ENCODE peak calls at places on chromosome 17, in six cellular contexts. F, S, Q, N, H and Z are unnamed samples.

GRCh38 chr17:78357177-78357586 is 2.7 kb downstream of the SOCS3 start:
- DNase-seq in F (no peak), S (no peak), Q (no peak), N (peak; percentile 50), H (peak; percentile 58), Z (no peak)

GRCh38 chr17:27549251-27549919 is 81.6 kb upstream of the LGALS9 start:
- DNase-seq in F (no peak), S (no peak), Q (peak; percentile 37), N (peak; percentile 87), H (peak; percentile 60), Z (no peak)

GRCh38 chr17:40915721-40916256 is 21.7 kb downstream of the KRT23 start:
- DNase-seq in F (no peak), S (no peak), Q (no peak), N (no peak), H (no peak), Z (no peak)

GRCh38 chr17:2853722-2854580 is 57.7 kb downstream of the RAP1GAP2 start:
- DNase-seq in F (no peak), S (no peak), Q (no peak), N (peak; percentile 82), H (peak; percentile 36), Z (no peak)

GRCh38 chr17:69314246-69315030 is 12.5 kb downstream of the ABCA5 start:
- DNase-seq in F (no peak), S (no peak), Q (no peak), N (no peak), H (no peak), Z (peak; percentile 38)

GRCh38 chr17:19376799-19377198 is 1.5 kb upstream of the MAPK7 start:
- DNase-seq in F (no peak), S (no peak), Q (no peak), N (no peak), H (no peak), Z (no peak)

GRCh38 chr17:46878055-46878454 is 26.7 kb downstream of the WNT9B start:
- DNase-seq in F (no peak), S (peak; percentile 33), Q (peak; percentile 36), N (no peak), H (peak; percentile 55), Z (no peak)

GRCh38 chr17:68579194-68579900 is 21.8 kb downstream of the FAM20A start:
- DNase-seq in F (no peak), S (no peak), Q (no peak), N (no peak), H (no peak), Z (no peak)

GRCh38 chr17:7508846-7509245 is 24.7 kb downstream of the POLR2A start:
- DNase-seq in F (no peak), S (no peak), Q (no peak), N (no peak), H (no peak), Z (no peak)

GRCh38 chr17:10733666-10734065 is 3.8 kb upstream of the TMEM220 start:
- DNase-seq in F (no peak), S (no peak), Q (no peak), N (no peak), H (no peak), Z (no peak)

GRCh38 chr17:60356947-60357346 is 35.0 kb downstream of the USP32 start:
- DNase-seq in F (no peak), S (no peak), Q (no peak), N (peak; percentile 13), H (no peak), Z (no peak)

GRCh38 chr17:32350662-32351418 is 883 bp downstream of the ZNF207 start:
- DNase-seq in F (no peak), S (peak; percentile 56), Q (peak; percentile 40), N (peak; percentile 45), H (no peak), Z (peak; percentile 33)

GRCh38 chr17:15403276-15403939 is 62.0 kb upstream of the TEKT3 start:
- DNase-seq in F (no peak), S (no peak), Q (no peak), N (no peak), H (no peak), Z (no peak)

GRCh38 chr17:68314916-68315535 is 23.7 kb downstream of the ARSG start:
- DNase-seq in F (no peak), S (peak; percentile 33), Q (peak; percentile 68), N (peak; percentile 10), H (no peak), Z (no peak)

GRCh38 chr17:73719588-73720071 is 75.4 kb upstream of the SDK2 start:
- DNase-seq in F (no peak), S (no peak), Q (peak; percentile 44), N (peak; percentile 16), H (peak; percentile 43), Z (no peak)

GRCh38 chr17:43341705-43342600 is 56.8 kb upstream of the ARL4D start:
- DNase-seq in F (no peak), S (no peak), Q (no peak), N (no peak), H (no peak), Z (no peak)

GRCh38 chr17:71460943-71461342 is 659.9 kb upstream of the SOX9 start:
- DNase-seq in F (no peak), S (no peak), Q (peak; percentile 26), N (peak; percentile 64), H (no peak), Z (no peak)
- TF ChIP-seq CTCF in F (no peak), S (no peak), Q (no peak), N (peak; percentile 46), H (peak; percentile 49), Z (peak; percentile 53)

DNA sequence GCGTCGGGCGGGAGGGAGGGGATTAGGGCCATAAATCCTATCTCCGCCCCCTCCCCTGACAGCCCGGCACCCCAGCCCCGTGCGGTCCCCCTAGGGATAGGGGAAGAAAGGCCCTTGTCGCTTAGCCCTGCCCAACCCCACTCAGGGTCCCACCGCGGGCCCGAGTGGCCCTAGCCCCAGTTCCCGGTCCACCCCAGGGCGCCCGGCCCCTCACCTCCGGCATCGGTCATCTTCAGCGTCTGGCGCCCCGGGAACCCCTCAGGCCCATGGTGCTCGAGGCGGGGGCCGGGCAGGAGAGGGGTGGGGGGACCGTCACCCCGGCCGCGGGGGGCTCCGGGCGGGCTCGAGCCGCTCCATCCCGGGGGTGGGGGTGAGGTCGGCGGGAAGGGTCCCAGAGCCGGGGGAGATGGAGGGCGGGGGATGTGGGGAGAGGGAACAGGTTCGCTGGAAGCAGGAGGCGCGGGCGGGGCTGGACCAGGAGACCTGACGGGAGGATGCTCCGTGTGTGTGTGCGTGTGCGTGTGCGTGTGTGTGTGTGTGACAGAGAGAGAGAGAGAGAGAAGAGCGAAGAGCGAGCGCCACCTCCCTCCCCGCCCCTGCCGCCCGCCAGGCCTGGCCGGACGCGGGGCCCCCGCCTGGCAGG is 536 bp downstream of the SAMD14 start:
- DNase-seq in F (peak; percentile 52), S (no peak), Q (no peak), N (no peak), H (no peak), Z (no peak)
- TF ChIP-seq CTCF in F (no peak), S (no peak), Q (no peak), N (no peak), H (no peak), Z (no peak)

DNA sequence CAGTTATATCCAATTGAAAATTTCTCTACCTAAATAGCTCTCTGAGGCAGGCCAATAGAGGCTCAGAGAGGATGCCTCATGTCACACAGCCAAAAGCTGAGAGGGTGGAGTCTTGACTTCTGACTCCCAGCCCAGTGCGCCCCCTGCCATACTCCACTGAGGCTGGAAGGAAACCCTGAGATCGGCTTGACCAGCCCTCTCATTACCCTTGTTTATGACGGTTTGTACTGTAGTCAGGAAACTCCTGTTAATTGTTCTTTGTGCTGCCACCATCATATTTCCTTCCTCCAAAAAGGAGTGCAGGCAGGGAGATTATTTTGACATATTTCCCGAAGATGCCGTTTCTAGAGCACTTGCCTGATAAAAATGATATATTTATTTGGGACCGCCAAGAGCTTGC is 107.9 kb downstream of the AIPL1 start:
- DNase-seq in F (no peak), S (peak; percentile 32), Q (no peak), N (peak; percentile 9), H (peak; percentile 47), Z (no peak)
- TF ChIP-seq CTCF in F (no peak), S (no peak), Q (no peak), N (no peak), H (peak; percentile 38), Z (no peak)

DNA sequence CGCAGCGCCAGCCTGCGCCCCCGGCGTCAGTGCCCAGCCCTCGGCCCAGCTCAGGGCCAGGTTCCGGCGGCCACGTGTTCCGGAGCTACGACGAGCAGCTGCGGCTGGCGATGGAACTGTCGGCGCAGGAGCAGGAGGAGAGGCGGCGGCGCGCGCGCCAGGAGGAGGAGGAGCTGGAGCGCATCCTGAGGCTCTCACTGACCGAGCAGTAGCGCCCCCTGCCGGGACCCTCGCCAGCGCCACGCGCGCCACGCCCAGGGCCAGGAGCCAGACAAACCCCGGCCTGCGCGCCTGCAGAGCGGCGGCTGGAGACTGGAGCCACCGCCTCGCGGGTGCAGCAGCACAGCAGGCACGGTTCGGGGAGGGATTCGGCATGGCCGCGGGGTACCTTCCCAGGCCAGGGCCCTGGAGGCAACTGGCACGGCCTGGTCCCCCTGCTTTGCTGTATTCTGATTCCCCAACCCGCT is 9.3 kb downstream of the CORO6 start:
- DNase-seq in F (peak; percentile 91), S (peak; percentile 92), Q (peak; percentile 96), N (peak; percentile 90), H (peak; percentile 97), Z (no peak)
- TF ChIP-seq CTCF in F (peak; percentile 35), S (peak; percentile 84), Q (peak; percentile 92), N (peak; percentile 77), H (peak; percentile 93), Z (no peak)

GRCh38 chr17:76736349-76737081 is 616 bp downstream of the SRSF2 start:
- DNase-seq in F (peak; percentile 68), S (peak; percentile 78), Q (peak; percentile 45), N (peak; percentile 82), H (peak; percentile 84), Z (peak; percentile 45)
- TF ChIP-seq CTCF in F (no peak), S (peak; percentile 1), Q (no peak), N (peak; percentile 37), H (peak; percentile 46), Z (peak; percentile 25)